ENCODE peak calls at places on chromosomes 11 and 22, in nine cellular contexts. One of them, this sample, is unnamed.

GRCh38 chr22:29704528-29705285 is 15.1 kb upstream of the CABP7 start:
- DNase-seq in right cardiac atrium: peak; percentile 60
- DNase-seq in tibial artery: no peak
- DNase-seq in CD8-positive, alpha-beta T cell: no peak
- DNase-seq in substantia nigra: peak; percentile 62
- DNase-seq in small intestine: no peak
- DNase-seq in naive thymus-derived CD4-positive, alpha-beta T cell: no peak
- DNase-seq in stomach: peak; percentile 46
- DNase-seq in neural progenitor cell: no peak
- DNase-seq in this sample: peak; percentile 67

GRCh38 chr11:102599642-102600261 is 25.4 kb downstream of the MMP20 start:
- DNase-seq in right cardiac atrium: no peak
- DNase-seq in substantia nigra: no peak
- DNase-seq in tibial artery: no peak
- DNase-seq in CD8-positive, alpha-beta T cell: no peak
- DNase-seq in small intestine: peak; percentile 89
- DNase-seq in naive thymus-derived CD4-positive, alpha-beta T cell: no peak
- DNase-seq in stomach: no peak
- DNase-seq in neural progenitor cell: no peak
- DNase-seq in this sample: no peak

GRCh38 chr11:34358258-34358665 is 452 bp upstream of the ABTB2 start:
- DNase-seq in small intestine: peak; percentile 79
- DNase-seq in CD8-positive, alpha-beta T cell: peak; percentile 15
- DNase-seq in naive thymus-derived CD4-positive, alpha-beta T cell: no peak
- DNase-seq in neural progenitor cell: peak; percentile 83
- DNase-seq in stomach: peak; percentile 59
- DNase-seq in tibial artery: peak; percentile 83
- DNase-seq in right cardiac atrium: peak; percentile 83
- DNase-seq in substantia nigra: no peak
- DNase-seq in this sample: peak; percentile 88

GRCh38 chr11:112610494-112610893 is 349.8 kb upstream of the PLET1 start:
- DNase-seq in tibial artery: no peak
- DNase-seq in naive thymus-derived CD4-positive, alpha-beta T cell: no peak
- DNase-seq in small intestine: no peak
- DNase-seq in stomach: no peak
- DNase-seq in neural progenitor cell: no peak
- DNase-seq in substantia nigra: no peak
- DNase-seq in CD8-positive, alpha-beta T cell: no peak
- DNase-seq in right cardiac atrium: no peak
- DNase-seq in this sample: no peak

GRCh38 chr22:43616645-43617044 is 195.5 kb downstream of the EFCAB6 start:
- DNase-seq in stomach: peak; percentile 53
- DNase-seq in small intestine: peak; percentile 78
- DNase-seq in tibial artery: no peak
- DNase-seq in naive thymus-derived CD4-positive, alpha-beta T cell: no peak
- DNase-seq in neural progenitor cell: no peak
- DNase-seq in substantia nigra: no peak
- DNase-seq in CD8-positive, alpha-beta T cell: no peak
- DNase-seq in right cardiac atrium: no peak
- DNase-seq in this sample: no peak

GRCh38 chr11:64713031-64713780 is 9.8 kb downstream of the NRXN2 start:
- DNase-seq in substantia nigra: no peak
- DNase-seq in small intestine: peak; percentile 15
- DNase-seq in stomach: peak; percentile 46
- DNase-seq in naive thymus-derived CD4-positive, alpha-beta T cell: no peak
- DNase-seq in neural progenitor cell: peak; percentile 82
- DNase-seq in right cardiac atrium: peak; percentile 76
- DNase-seq in CD8-positive, alpha-beta T cell: no peak
- DNase-seq in tibial artery: no peak
- DNase-seq in this sample: no peak

GRCh38 chr11:133134561-133135173 is 397.6 kb downstream of the OPCML start:
- DNase-seq in substantia nigra: no peak
- DNase-seq in stomach: peak; percentile 76
- DNase-seq in tibial artery: no peak
- DNase-seq in CD8-positive, alpha-beta T cell: no peak
- DNase-seq in neural progenitor cell: peak; percentile 80
- DNase-seq in right cardiac atrium: peak; percentile 83
- DNase-seq in small intestine: peak; percentile 76
- DNase-seq in naive thymus-derived CD4-positive, alpha-beta T cell: peak; percentile 4
- DNase-seq in this sample: peak; percentile 64

GRCh38 chr22:38953091-38953490 is 4.3 kb upstream of the APOBEC3A start:
- DNase-seq in neural progenitor cell: peak; percentile 0
- DNase-seq in tibial artery: peak; percentile 52
- DNase-seq in right cardiac atrium: no peak
- DNase-seq in substantia nigra: no peak
- DNase-seq in stomach: no peak
- DNase-seq in small intestine: no peak
- DNase-seq in naive thymus-derived CD4-positive, alpha-beta T cell: no peak
- DNase-seq in CD8-positive, alpha-beta T cell: no peak
- DNase-seq in this sample: peak; percentile 50

GRCh38 chr11:9495780-9496514 is 35.1 kb downstream of the ZNF143 start:
- DNase-seq in tibial artery: no peak
- DNase-seq in neural progenitor cell: no peak
- DNase-seq in substantia nigra: no peak
- DNase-seq in right cardiac atrium: no peak
- DNase-seq in naive thymus-derived CD4-positive, alpha-beta T cell: no peak
- DNase-seq in stomach: no peak
- DNase-seq in small intestine: no peak
- DNase-seq in CD8-positive, alpha-beta T cell: no peak
- DNase-seq in this sample: no peak

GRCh38 chr11:26043665-26044064 is 288.3 kb upstream of the ANO3 start:
- DNase-seq in naive thymus-derived CD4-positive, alpha-beta T cell: no peak
- DNase-seq in neural progenitor cell: no peak
- DNase-seq in small intestine: no peak
- DNase-seq in tibial artery: no peak
- DNase-seq in substantia nigra: no peak
- DNase-seq in right cardiac atrium: no peak
- DNase-seq in CD8-positive, alpha-beta T cell: no peak
- DNase-seq in stomach: no peak
- DNase-seq in this sample: no peak

GRCh38 chr11:104490182-104490581 is 326.2 kb upstream of the PDGFD start:
- DNase-seq in substantia nigra: no peak
- DNase-seq in stomach: no peak
- DNase-seq in naive thymus-derived CD4-positive, alpha-beta T cell: no peak
- DNase-seq in right cardiac atrium: peak; percentile 26
- DNase-seq in neural progenitor cell: no peak
- DNase-seq in CD8-positive, alpha-beta T cell: no peak
- DNase-seq in small intestine: no peak
- DNase-seq in tibial artery: no peak
- DNase-seq in this sample: no peak

GRCh38 chr11:109597336-109597735 is 175.3 kb downstream of the C11orf87 start:
- DNase-seq in tibial artery: no peak
- DNase-seq in neural progenitor cell: no peak
- DNase-seq in CD8-positive, alpha-beta T cell: no peak
- DNase-seq in naive thymus-derived CD4-positive, alpha-beta T cell: no peak
- DNase-seq in stomach: no peak
- DNase-seq in substantia nigra: no peak
- DNase-seq in right cardiac atrium: no peak
- DNase-seq in small intestine: no peak
- DNase-seq in this sample: no peak

GRCh38 chr11:115199501-115199900 is 304.7 kb downstream of the CADM1 start:
- DNase-seq in stomach: no peak
- DNase-seq in CD8-positive, alpha-beta T cell: no peak
- DNase-seq in substantia nigra: no peak
- DNase-seq in right cardiac atrium: no peak
- DNase-seq in tibial artery: no peak
- DNase-seq in naive thymus-derived CD4-positive, alpha-beta T cell: no peak
- DNase-seq in small intestine: no peak
- DNase-seq in neural progenitor cell: no peak
- DNase-seq in this sample: no peak

GRCh38 chr11:7555067-7555699 is 41.4 kb downstream of the PPFIBP2 start:
- DNase-seq in neural progenitor cell: no peak
- DNase-seq in stomach: peak; percentile 85
- DNase-seq in substantia nigra: peak; percentile 16
- DNase-seq in naive thymus-derived CD4-positive, alpha-beta T cell: no peak
- DNase-seq in right cardiac atrium: peak; percentile 88
- DNase-seq in CD8-positive, alpha-beta T cell: no peak
- DNase-seq in tibial artery: no peak
- DNase-seq in small intestine: peak; percentile 75
- DNase-seq in this sample: no peak

GRCh38 chr11:79973701-79974626 is 533.1 kb upstream of the TENM4 start:
- DNase-seq in stomach: no peak
- DNase-seq in right cardiac atrium: no peak
- DNase-seq in small intestine: peak; percentile 43
- DNase-seq in tibial artery: no peak
- DNase-seq in CD8-positive, alpha-beta T cell: no peak
- DNase-seq in naive thymus-derived CD4-positive, alpha-beta T cell: no peak
- DNase-seq in substantia nigra: no peak
- DNase-seq in neural progenitor cell: peak; percentile 62
- DNase-seq in this sample: no peak

GRCh38 chr22:50417544-50417943 is 57.3 kb downstream of the SBF1 start:
- DNase-seq in tibial artery: no peak
- DNase-seq in substantia nigra: no peak
- DNase-seq in naive thymus-derived CD4-positive, alpha-beta T cell: no peak
- DNase-seq in CD8-positive, alpha-beta T cell: no peak
- DNase-seq in stomach: no peak
- DNase-seq in small intestine: no peak
- DNase-seq in right cardiac atrium: peak; percentile 40
- DNase-seq in neural progenitor cell: no peak
- DNase-seq in this sample: no peak
- H3K27ac ChIP-seq in tibial artery: no peak overlapping the region
- H3K27ac ChIP-seq in substantia nigra: peak overlapping the region; percentile 79
- H3K27ac ChIP-seq in naive thymus-derived CD4-positive, alpha-beta T cell: no peak overlapping the region
- H3K27ac ChIP-seq in CD8-positive, alpha-beta T cell: no peak overlapping the region
- H3K27ac ChIP-seq in stomach: no peak overlapping the region
- H3K27ac ChIP-seq in small intestine: no peak overlapping the region
- H3K27ac ChIP-seq in right cardiac atrium: no peak overlapping the region
- H3K27ac ChIP-seq in neural progenitor cell: no peak overlapping the region
- H3K27ac ChIP-seq in this sample: no peak overlapping the region

GRCh38 chr11:71154406-71154805 is 98.0 kb downstream of the SHANK2 start:
- DNase-seq in neural progenitor cell: no peak
- DNase-seq in stomach: no peak
- DNase-seq in naive thymus-derived CD4-positive, alpha-beta T cell: no peak
- DNase-seq in substantia nigra: no peak
- DNase-seq in CD8-positive, alpha-beta T cell: no peak
- DNase-seq in tibial artery: no peak
- DNase-seq in small intestine: no peak
- DNase-seq in right cardiac atrium: no peak
- DNase-seq in this sample: no peak

GRCh38 chr11:71155846-71156245 is 96.5 kb downstream of the SHANK2 start:
- DNase-seq in stomach: no peak
- DNase-seq in tibial artery: no peak
- DNase-seq in small intestine: no peak
- DNase-seq in naive thymus-derived CD4-positive, alpha-beta T cell: no peak
- DNase-seq in CD8-positive, alpha-beta T cell: no peak
- DNase-seq in substantia nigra: no peak
- DNase-seq in neural progenitor cell: no peak
- DNase-seq in right cardiac atrium: no peak
- DNase-seq in this sample: no peak

GRCh38 chr11:71156301-71156700 is 96.1 kb downstream of the SHANK2 start:
- DNase-seq in tibial artery: no peak
- DNase-seq in small intestine: no peak
- DNase-seq in CD8-positive, alpha-beta T cell: no peak
- DNase-seq in substantia nigra: no peak
- DNase-seq in neural progenitor cell: no peak
- DNase-seq in naive thymus-derived CD4-positive, alpha-beta T cell: no peak
- DNase-seq in right cardiac atrium: no peak
- DNase-seq in stomach: no peak
- DNase-seq in this sample: no peak

GRCh38 chr11:71163371-71163770 is 89.0 kb downstream of the SHANK2 start:
- DNase-seq in substantia nigra: no peak
- DNase-seq in tibial artery: no peak
- DNase-seq in naive thymus-derived CD4-positive, alpha-beta T cell: no peak
- DNase-seq in small intestine: no peak
- DNase-seq in right cardiac atrium: no peak
- DNase-seq in CD8-positive, alpha-beta T cell: no peak
- DNase-seq in stomach: no peak
- DNase-seq in neural progenitor cell: no peak
- DNase-seq in this sample: peak; percentile 7

DNA sequence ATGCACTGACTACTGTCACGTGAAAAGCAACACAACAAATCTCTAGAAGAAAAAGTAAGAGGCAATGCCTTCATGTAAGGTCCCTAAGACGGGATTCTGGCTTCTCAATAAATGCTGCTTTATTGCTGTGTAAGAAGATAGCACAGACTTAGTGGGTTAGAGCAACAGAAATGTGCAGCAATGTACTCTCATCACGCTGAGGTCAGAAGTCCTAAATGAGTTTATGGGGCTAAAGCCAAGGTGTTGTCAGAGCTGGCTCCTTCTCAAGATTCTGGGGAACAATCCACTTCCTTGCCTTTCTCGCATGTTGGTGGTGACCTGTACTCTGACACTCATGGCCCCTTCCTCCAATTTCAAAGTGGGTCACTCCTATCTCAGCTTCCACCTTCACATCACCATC is 93.4 kb downstream of the SHANK2 start:
- DNase-seq in naive thymus-derived CD4-positive, alpha-beta T cell: no peak
- DNase-seq in tibial artery: no peak
- DNase-seq in small intestine: peak; percentile 18
- DNase-seq in neural progenitor cell: no peak
- DNase-seq in stomach: no peak
- DNase-seq in substantia nigra: no peak
- DNase-seq in right cardiac atrium: no peak
- DNase-seq in CD8-positive, alpha-beta T cell: no peak
- DNase-seq in this sample: peak; percentile 10
- H3K27ac ChIP-seq in naive thymus-derived CD4-positive, alpha-beta T cell: no peak overlapping the region
- H3K27ac ChIP-seq in tibial artery: no peak overlapping the region
- H3K27ac ChIP-seq in small intestine: no peak overlapping the region
- H3K27ac ChIP-seq in neural progenitor cell: no peak overlapping the region
- H3K27ac ChIP-seq in stomach: no peak overlapping the region
- H3K27ac ChIP-seq in substantia nigra: no peak overlapping the region
- H3K27ac ChIP-seq in right cardiac atrium: no peak overlapping the region
- H3K27ac ChIP-seq in CD8-positive, alpha-beta T cell: no peak overlapping the region
- H3K27ac ChIP-seq in this sample: no peak overlapping the region

GRCh38 chr11:69138265-69138664 is 17.5 kb upstream of the SMIM38 start:
- DNase-seq in right cardiac atrium: no peak
- DNase-seq in substantia nigra: no peak
- DNase-seq in stomach: peak; percentile 51
- DNase-seq in neural progenitor cell: no peak
- DNase-seq in tibial artery: peak; percentile 28
- DNase-seq in naive thymus-derived CD4-positive, alpha-beta T cell: no peak
- DNase-seq in small intestine: no peak
- DNase-seq in CD8-positive, alpha-beta T cell: no peak
- DNase-seq in this sample: no peak
- H3K27ac ChIP-seq in right cardiac atrium: no peak overlapping the region
- H3K27ac ChIP-seq in substantia nigra: no peak overlapping the region
- H3K27ac ChIP-seq in stomach: no peak overlapping the region
- H3K27ac ChIP-seq in neural progenitor cell: no peak overlapping the region
- H3K27ac ChIP-seq in tibial artery: no peak overlapping the region
- H3K27ac ChIP-seq in naive thymus-derived CD4-positive, alpha-beta T cell: no peak overlapping the region
- H3K27ac ChIP-seq in small intestine: no peak overlapping the region
- H3K27ac ChIP-seq in CD8-positive, alpha-beta T cell: no peak overlapping the region
- H3K27ac ChIP-seq in this sample: no peak overlapping the region

GRCh38 chr11:69442807-69443137 is 38.7 kb upstream of the LINC01488 start:
- DNase-seq in CD8-positive, alpha-beta T cell: no peak
- DNase-seq in small intestine: no peak
- DNase-seq in tibial artery: peak; percentile 66
- DNase-seq in neural progenitor cell: no peak
- DNase-seq in substantia nigra: no peak
- DNase-seq in stomach: no peak
- DNase-seq in right cardiac atrium: peak; percentile 64
- DNase-seq in naive thymus-derived CD4-positive, alpha-beta T cell: no peak
- DNase-seq in this sample: no peak
- H3K27ac ChIP-seq in CD8-positive, alpha-beta T cell: no peak overlapping the region
- H3K27ac ChIP-seq in small intestine: peak overlapping the region; percentile 61
- H3K27ac ChIP-seq in tibial artery: peak overlapping the region; percentile 53
- H3K27ac ChIP-seq in neural progenitor cell: no peak overlapping the region
- H3K27ac ChIP-seq in substantia nigra: peak overlapping the region; percentile 59
- H3K27ac ChIP-seq in stomach: peak overlapping the region; percentile 78
- H3K27ac ChIP-seq in right cardiac atrium: peak overlapping the region; percentile 67
- H3K27ac ChIP-seq in naive thymus-derived CD4-positive, alpha-beta T cell: no peak overlapping the region
- H3K27ac ChIP-seq in this sample: peak overlapping the region; percentile 81